ENCODE peak calls at places on chromosome 17, in nine cellular contexts. One of them, this sample, is unnamed.

GRCh38 chr17:45098869-45099616 is 33.3 kb downstream of the PLCD3 start:
- DNase-seq in CD14-positive monocyte: peak
- DNase-seq in stimulated activated CD8-positive, alpha-beta memory T cell treated with anti-CD3 and anti-CD28 coated beads, Interleukin-7, amount 100 ng/mL, for 4 hours: peak
- DNase-seq in activated T-helper 2 cell treated with anti-CD3 and anti-CD28 coated beads, Interferon-gamma antibody, Interleukin-2, Interleukin-4, amounts not matched to agents 10 μg/mL and 5 μg/mL and 100 μg/mL, durations not matched to agents 14 hours and 24 hours and 36 hours: peak
- DNase-seq in stimulated activated CD4-positive, alpha-beta T cell treated with anti-CD3 and anti-CD28 coated beads, TNF-alpha, amount 100 ng/mL, for 48 hours: peak
- DNase-seq in AG20443: peak
- DNase-seq in endothelial cell: peak
- DNase-seq in coronary artery: peak
- DNase-seq in CD8-positive, alpha-beta memory T cell: peak
- DNase-seq in this sample: peak

GRCh38 chr17:2571523-2572303 is 21.7 kb upstream of the PAFAH1B1 start:
- DNase-seq in CD14-positive monocyte: no peak
- DNase-seq in stimulated activated CD8-positive, alpha-beta memory T cell treated with anti-CD3 and anti-CD28 coated beads, Interleukin-7, amount 100 ng/mL, for 4 hours: no peak
- DNase-seq in activated T-helper 2 cell treated with anti-CD3 and anti-CD28 coated beads, Interferon-gamma antibody, Interleukin-2, Interleukin-4, amounts not matched to agents 10 μg/mL and 5 μg/mL and 100 μg/mL, durations not matched to agents 14 hours and 24 hours and 36 hours: no peak
- DNase-seq in stimulated activated CD4-positive, alpha-beta T cell treated with anti-CD3 and anti-CD28 coated beads, TNF-alpha, amount 100 ng/mL, for 48 hours: no peak
- DNase-seq in AG20443: no peak
- DNase-seq in endothelial cell: no peak
- DNase-seq in coronary artery: no peak
- DNase-seq in CD8-positive, alpha-beta memory T cell: no peak
- DNase-seq in this sample: no peak

GRCh38 chr17:42679492-42680330 is 1.9 kb downstream of the CCR10 start:
- DNase-seq in CD14-positive monocyte: peak
- DNase-seq in stimulated activated CD8-positive, alpha-beta memory T cell treated with anti-CD3 and anti-CD28 coated beads, Interleukin-7, amount 100 ng/mL, for 4 hours: peak
- DNase-seq in activated T-helper 2 cell treated with anti-CD3 and anti-CD28 coated beads, Interferon-gamma antibody, Interleukin-2, Interleukin-4, amounts not matched to agents 10 μg/mL and 5 μg/mL and 100 μg/mL, durations not matched to agents 14 hours and 24 hours and 36 hours: peak
- DNase-seq in stimulated activated CD4-positive, alpha-beta T cell treated with anti-CD3 and anti-CD28 coated beads, TNF-alpha, amount 100 ng/mL, for 48 hours: peak
- DNase-seq in AG20443: peak
- DNase-seq in endothelial cell: peak
- DNase-seq in coronary artery: peak
- DNase-seq in CD8-positive, alpha-beta memory T cell: peak
- DNase-seq in this sample: peak

GRCh38 chr17:15261063-15261817 is 3.9 kb downstream of the PMP22 start:
- DNase-seq in CD14-positive monocyte: no peak
- DNase-seq in stimulated activated CD8-positive, alpha-beta memory T cell treated with anti-CD3 and anti-CD28 coated beads, Interleukin-7, amount 100 ng/mL, for 4 hours: no peak
- DNase-seq in activated T-helper 2 cell treated with anti-CD3 and anti-CD28 coated beads, Interferon-gamma antibody, Interleukin-2, Interleukin-4, amounts not matched to agents 10 μg/mL and 5 μg/mL and 100 μg/mL, durations not matched to agents 14 hours and 24 hours and 36 hours: no peak
- DNase-seq in stimulated activated CD4-positive, alpha-beta T cell treated with anti-CD3 and anti-CD28 coated beads, TNF-alpha, amount 100 ng/mL, for 48 hours: no peak
- DNase-seq in AG20443: peak
- DNase-seq in endothelial cell: peak
- DNase-seq in coronary artery: peak
- DNase-seq in CD8-positive, alpha-beta memory T cell: no peak
- DNase-seq in this sample: peak

GRCh38 chr17:41869426-41869825 is 4.2 kb upstream of the KLHL11 start:
- DNase-seq in CD14-positive monocyte: no peak
- DNase-seq in stimulated activated CD8-positive, alpha-beta memory T cell treated with anti-CD3 and anti-CD28 coated beads, Interleukin-7, amount 100 ng/mL, for 4 hours: no peak
- DNase-seq in activated T-helper 2 cell treated with anti-CD3 and anti-CD28 coated beads, Interferon-gamma antibody, Interleukin-2, Interleukin-4, amounts not matched to agents 10 μg/mL and 5 μg/mL and 100 μg/mL, durations not matched to agents 14 hours and 24 hours and 36 hours: no peak
- DNase-seq in stimulated activated CD4-positive, alpha-beta T cell treated with anti-CD3 and anti-CD28 coated beads, TNF-alpha, amount 100 ng/mL, for 48 hours: no peak
- DNase-seq in AG20443: no peak
- DNase-seq in endothelial cell: no peak
- DNase-seq in coronary artery: no peak
- DNase-seq in CD8-positive, alpha-beta memory T cell: no peak
- DNase-seq in this sample: no peak

GRCh38 chr17:76136276-76137025 is 4.6 kb downstream of the FOXJ1 start:
- DNase-seq in CD14-positive monocyte: no peak
- DNase-seq in stimulated activated CD8-positive, alpha-beta memory T cell treated with anti-CD3 and anti-CD28 coated beads, Interleukin-7, amount 100 ng/mL, for 4 hours: no peak
- DNase-seq in activated T-helper 2 cell treated with anti-CD3 and anti-CD28 coated beads, Interferon-gamma antibody, Interleukin-2, Interleukin-4, amounts not matched to agents 10 μg/mL and 5 μg/mL and 100 μg/mL, durations not matched to agents 14 hours and 24 hours and 36 hours: no peak
- DNase-seq in stimulated activated CD4-positive, alpha-beta T cell treated with anti-CD3 and anti-CD28 coated beads, TNF-alpha, amount 100 ng/mL, for 48 hours: no peak
- DNase-seq in AG20443: no peak
- DNase-seq in endothelial cell: no peak
- DNase-seq in coronary artery: no peak
- DNase-seq in CD8-positive, alpha-beta memory T cell: no peak
- DNase-seq in this sample: no peak

GRCh38 chr17:6706996-6707395 is 6.2 kb downstream of the SLC13A5 start:
- DNase-seq in CD14-positive monocyte: no peak
- DNase-seq in stimulated activated CD8-positive, alpha-beta memory T cell treated with anti-CD3 and anti-CD28 coated beads, Interleukin-7, amount 100 ng/mL, for 4 hours: no peak
- DNase-seq in activated T-helper 2 cell treated with anti-CD3 and anti-CD28 coated beads, Interferon-gamma antibody, Interleukin-2, Interleukin-4, amounts not matched to agents 10 μg/mL and 5 μg/mL and 100 μg/mL, durations not matched to agents 14 hours and 24 hours and 36 hours: no peak
- DNase-seq in stimulated activated CD4-positive, alpha-beta T cell treated with anti-CD3 and anti-CD28 coated beads, TNF-alpha, amount 100 ng/mL, for 48 hours: no peak
- DNase-seq in AG20443: no peak
- DNase-seq in endothelial cell: no peak
- DNase-seq in coronary artery: peak
- DNase-seq in CD8-positive, alpha-beta memory T cell: no peak
- DNase-seq in this sample: no peak

GRCh38 chr17:60613325-60613724 is 13.3 kb downstream of the PPM1D start:
- DNase-seq in CD14-positive monocyte: no peak
- DNase-seq in stimulated activated CD8-positive, alpha-beta memory T cell treated with anti-CD3 and anti-CD28 coated beads, Interleukin-7, amount 100 ng/mL, for 4 hours: no peak
- DNase-seq in activated T-helper 2 cell treated with anti-CD3 and anti-CD28 coated beads, Interferon-gamma antibody, Interleukin-2, Interleukin-4, amounts not matched to agents 10 μg/mL and 5 μg/mL and 100 μg/mL, durations not matched to agents 14 hours and 24 hours and 36 hours: no peak
- DNase-seq in stimulated activated CD4-positive, alpha-beta T cell treated with anti-CD3 and anti-CD28 coated beads, TNF-alpha, amount 100 ng/mL, for 48 hours: no peak
- DNase-seq in AG20443: no peak
- DNase-seq in endothelial cell: no peak
- DNase-seq in coronary artery: no peak
- DNase-seq in CD8-positive, alpha-beta memory T cell: no peak
- DNase-seq in this sample: no peak

GRCh38 chr17:13558588-13558987 is 43.1 kb downstream of the HS3ST3A1 start:
- DNase-seq in CD14-positive monocyte: no peak
- DNase-seq in stimulated activated CD8-positive, alpha-beta memory T cell treated with anti-CD3 and anti-CD28 coated beads, Interleukin-7, amount 100 ng/mL, for 4 hours: no peak
- DNase-seq in activated T-helper 2 cell treated with anti-CD3 and anti-CD28 coated beads, Interferon-gamma antibody, Interleukin-2, Interleukin-4, amounts not matched to agents 10 μg/mL and 5 μg/mL and 100 μg/mL, durations not matched to agents 14 hours and 24 hours and 36 hours: no peak
- DNase-seq in stimulated activated CD4-positive, alpha-beta T cell treated with anti-CD3 and anti-CD28 coated beads, TNF-alpha, amount 100 ng/mL, for 48 hours: no peak
- DNase-seq in AG20443: no peak
- DNase-seq in endothelial cell: no peak
- DNase-seq in coronary artery: no peak
- DNase-seq in CD8-positive, alpha-beta memory T cell: no peak
- DNase-seq in this sample: no peak

GRCh38 chr17:79192503-79193500 is 118.2 kb downstream of the ENGASE start:
- DNase-seq in CD14-positive monocyte: no peak
- DNase-seq in stimulated activated CD8-positive, alpha-beta memory T cell treated with anti-CD3 and anti-CD28 coated beads, Interleukin-7, amount 100 ng/mL, for 4 hours: no peak
- DNase-seq in activated T-helper 2 cell treated with anti-CD3 and anti-CD28 coated beads, Interferon-gamma antibody, Interleukin-2, Interleukin-4, amounts not matched to agents 10 μg/mL and 5 μg/mL and 100 μg/mL, durations not matched to agents 14 hours and 24 hours and 36 hours: peak
- DNase-seq in stimulated activated CD4-positive, alpha-beta T cell treated with anti-CD3 and anti-CD28 coated beads, TNF-alpha, amount 100 ng/mL, for 48 hours: no peak
- DNase-seq in AG20443: peak
- DNase-seq in endothelial cell: peak
- DNase-seq in coronary artery: no peak
- DNase-seq in CD8-positive, alpha-beta memory T cell: no peak
- DNase-seq in this sample: peak

GRCh38 chr17:61005358-61005757 is 327.7 kb downstream of the BCAS3 start:
- DNase-seq in CD14-positive monocyte: no peak
- DNase-seq in stimulated activated CD8-positive, alpha-beta memory T cell treated with anti-CD3 and anti-CD28 coated beads, Interleukin-7, amount 100 ng/mL, for 4 hours: no peak
- DNase-seq in activated T-helper 2 cell treated with anti-CD3 and anti-CD28 coated beads, Interferon-gamma antibody, Interleukin-2, Interleukin-4, amounts not matched to agents 10 μg/mL and 5 μg/mL and 100 μg/mL, durations not matched to agents 14 hours and 24 hours and 36 hours: no peak
- DNase-seq in stimulated activated CD4-positive, alpha-beta T cell treated with anti-CD3 and anti-CD28 coated beads, TNF-alpha, amount 100 ng/mL, for 48 hours: no peak
- DNase-seq in AG20443: no peak
- DNase-seq in endothelial cell: no peak
- DNase-seq in coronary artery: no peak
- DNase-seq in CD8-positive, alpha-beta memory T cell: no peak
- DNase-seq in this sample: no peak

GRCh38 chr17:22703204-22703603 is 1010.9 kb downstream of the KCNJ18 start:
- DNase-seq in CD14-positive monocyte: no peak
- DNase-seq in stimulated activated CD8-positive, alpha-beta memory T cell treated with anti-CD3 and anti-CD28 coated beads, Interleukin-7, amount 100 ng/mL, for 4 hours: no peak
- DNase-seq in activated T-helper 2 cell treated with anti-CD3 and anti-CD28 coated beads, Interferon-gamma antibody, Interleukin-2, Interleukin-4, amounts not matched to agents 10 μg/mL and 5 μg/mL and 100 μg/mL, durations not matched to agents 14 hours and 24 hours and 36 hours: no peak
- DNase-seq in stimulated activated CD4-positive, alpha-beta T cell treated with anti-CD3 and anti-CD28 coated beads, TNF-alpha, amount 100 ng/mL, for 48 hours: no peak
- DNase-seq in AG20443: no peak
- DNase-seq in endothelial cell: no peak
- DNase-seq in coronary artery: no peak
- DNase-seq in CD8-positive, alpha-beta memory T cell: no peak
- DNase-seq in this sample: no peak

GRCh38 chr17:81388091-81388611 is 7.1 kb upstream of the BAHCC1 start:
- DNase-seq in CD14-positive monocyte: no peak
- DNase-seq in stimulated activated CD8-positive, alpha-beta memory T cell treated with anti-CD3 and anti-CD28 coated beads, Interleukin-7, amount 100 ng/mL, for 4 hours: no peak
- DNase-seq in activated T-helper 2 cell treated with anti-CD3 and anti-CD28 coated beads, Interferon-gamma antibody, Interleukin-2, Interleukin-4, amounts not matched to agents 10 μg/mL and 5 μg/mL and 100 μg/mL, durations not matched to agents 14 hours and 24 hours and 36 hours: no peak
- DNase-seq in stimulated activated CD4-positive, alpha-beta T cell treated with anti-CD3 and anti-CD28 coated beads, TNF-alpha, amount 100 ng/mL, for 48 hours: no peak
- DNase-seq in AG20443: no peak
- DNase-seq in endothelial cell: no peak
- DNase-seq in coronary artery: no peak
- DNase-seq in CD8-positive, alpha-beta memory T cell: no peak
- DNase-seq in this sample: no peak